ENCODE peak calls at places on chromosomes 7 and 10, in five cellular contexts. U is SK-N-SH, I is HCT116, X is HepG2, H is A549. W is an unnamed sample.

GRCh38 chr7:55344840-55345239 is 20.3 kb upstream of the LANCL2 start:
- DNase-seq in U (no peak), I (no peak), X (no peak), H (no peak), W (no peak)

GRCh38 chr7:1123721-1124120 is 35.8 kb downstream of the GPER1 start:
- DNase-seq in U (peak), I (no peak), X (peak), H (peak), W (no peak)

GRCh38 chr10:19466709-19467108 is 349.5 kb upstream of the PLXDC2 start:
- DNase-seq in U (no peak), I (no peak), X (no peak), H (no peak), W (no peak)

GRCh38 chr10:78830062-78830974 is 238.4 kb upstream of the ZMIZ1 start:
- DNase-seq in U (no peak), I (no peak), X (no peak), H (peak), W (no peak)

GRCh38 chr10:48611133-48611532 is 6.3 kb upstream of the ARHGAP22 start:
- DNase-seq in U (no peak), I (no peak), X (no peak), H (no peak), W (no peak)

GRCh38 chr7:149717481-149717880 is 55.9 kb downstream of the ZNF467 start:
- DNase-seq in U (no peak), I (no peak), X (no peak), H (no peak), W (no peak)

GRCh38 chr10:77629775-77630565 is 7.6 kb downstream of the KCNMA1 start:
- DNase-seq in U (no peak), I (no peak), X (no peak), H (no peak), W (no peak)

GRCh38 chr10:124006526-124006925 is 86.9 kb downstream of the CHST15 start:
- DNase-seq in U (no peak), I (no peak), X (no peak), H (no peak), W (no peak)

GRCh38 chr10:109895095-109895818 is 28.1 kb downstream of the XPNPEP1 start:
- DNase-seq in U (no peak), I (no peak), X (no peak), H (no peak), W (no peak)

GRCh38 chr10:132066812-132067211 is 1.1 kb downstream of the JAKMIP3 start:
- DNase-seq in U (no peak), I (no peak), X (no peak), H (no peak), W (no peak)

GRCh38 chr10:69847883-69848282 is 46.2 kb downstream of the COL13A1 start:
- DNase-seq in U (no peak), I (no peak), X (no peak), H (no peak), W (no peak)

GRCh38 chr7:37719077-37719476 is 35.5 kb downstream of the GPR141 start:
- DNase-seq in U (no peak), I (no peak), X (no peak), H (no peak), W (no peak)

GRCh38 chr10:109429956-109430760 is 493.2 kb downstream of the XPNPEP1 start:
- DNase-seq in U (no peak), I (no peak), X (no peak), H (no peak), W (no peak)

GRCh38 chr10:105542401-105542800 is 901.3 kb downstream of the SORCS3 start:
- DNase-seq in U (no peak), I (no peak), X (no peak), H (no peak), W (no peak)

GRCh38 chr7:92404170-92404614 is 43.1 kb upstream of the GATAD1 start:
- DNase-seq in U (no peak), I (no peak), X (no peak), H (no peak), W (no peak)

GRCh38 chr10:8591619-8592018 is 537.1 kb downstream of the GATA3 start:
- DNase-seq in U (no peak), I (no peak), X (no peak), H (no peak), W (no peak)

GRCh38 chr10:128927821-128928220 is 539.2 kb upstream of the MGMT start:
- DNase-seq in U (no peak), I (no peak), X (no peak), H (no peak), W (no peak)

GRCh38 chr10:12644380-12645144 is 295.2 kb downstream of the CAMK1D start:
- DNase-seq in U (no peak), I (no peak), X (no peak), H (no peak), W (no peak)

GRCh38 chr7:122675621-122676020 is 23.3 kb downstream of the RNF133 start:
- DNase-seq in U (no peak), I (no peak), X (no peak), H (no peak), W (no peak)

GRCh38 chr10:12797471-12798262 is 203.8 kb downstream of the CCDC3 start:
- DNase-seq in U (no peak), I (no peak), X (no peak), H (no peak), W (no peak)

GRCh38 chr7:74627699-74628411 is 29.7 kb upstream of the GTF2I start:
- DNase-seq in U (peak), I (no peak), X (peak), H (no peak), W (no peak)

GRCh38 chr7:140898794-140899548 is 25.8 kb downstream of the BRAF start:
- DNase-seq in U (no peak), I (no peak), X (no peak), H (no peak), W (no peak)

GRCh38 chr7:105934577-105935185 is 28.4 kb upstream of the CDHR3 start:
- DNase-seq in U (peak), I (peak), X (peak), H (peak), W (no peak)

GRCh38 chr7:80922254-80923049 is 3.6 kb upstream of the SEMA3C start:
- DNase-seq in U (no peak), I (no peak), X (no peak), H (no peak), W (no peak)

GRCh38 chr10:121681982-121682687 is 83.9 kb upstream of the FGFR2 start:
- DNase-seq in U (no peak), I (no peak), X (no peak), H (no peak), W (no peak)

GRCh38 chr10:50510517-50511473 is 113.0 kb downstream of the SGMS1 start:
- DNase-seq in U (no peak), I (no peak), X (no peak), H (no peak), W (no peak)

GRCh38 chr10:31927597-31928530 is 767 bp downstream of the ARHGAP12 start:
- DNase-seq in U (peak), I (no peak), X (peak), H (peak), W (no peak)

GRCh38 chr10:114905450-114905849 is 32.5 kb upstream of the TRUB1 start:
- DNase-seq in U (no peak), I (peak), X (peak), H (peak), W (no peak)

GRCh38 chr7:135678612-135679575 is 16.6 kb downstream of the STMP1 start:
- DNase-seq in U (no peak), I (no peak), X (no peak), H (no peak), W (no peak)

DNA sequence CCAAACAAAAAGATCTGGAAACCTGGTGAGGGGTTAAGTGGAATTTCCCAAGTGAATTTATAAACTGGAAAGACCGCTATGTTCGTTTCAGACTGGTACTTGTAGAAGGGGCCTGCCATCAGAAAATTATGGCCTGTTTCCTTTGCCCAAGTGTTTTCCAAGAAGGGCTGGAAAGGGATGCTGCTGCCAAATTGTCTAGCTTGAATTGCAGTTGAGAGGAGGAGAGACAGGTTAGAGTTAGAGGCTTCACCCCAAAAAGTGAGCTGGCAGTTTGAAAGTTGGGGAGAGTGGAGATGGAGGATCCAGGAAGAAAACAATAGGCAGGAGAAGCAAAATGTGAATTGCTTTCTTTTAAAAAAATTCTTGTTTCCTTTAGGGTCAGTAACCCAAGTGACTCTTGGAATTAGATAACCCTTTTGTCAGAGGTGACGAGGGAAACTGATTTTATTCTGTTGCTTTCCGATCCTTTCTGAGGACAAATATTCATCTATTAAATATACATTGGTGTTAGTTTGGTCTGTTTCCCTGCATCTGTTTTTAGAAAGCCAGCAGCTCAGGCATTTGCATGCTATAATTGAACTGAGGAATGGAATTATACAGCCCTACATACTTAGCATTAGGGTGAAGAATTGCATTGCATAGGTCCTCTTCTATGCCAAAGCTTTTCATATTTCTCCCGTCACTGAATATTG is 82.6 kb upstream of the PRR15 start:
- DNase-seq in U (no peak), I (no peak), X (no peak), H (no peak), W (no peak)
- TF ChIP-seq REST in U (no peak), I (no peak), X (no peak), H (no peak), W (no peak)

DNA sequence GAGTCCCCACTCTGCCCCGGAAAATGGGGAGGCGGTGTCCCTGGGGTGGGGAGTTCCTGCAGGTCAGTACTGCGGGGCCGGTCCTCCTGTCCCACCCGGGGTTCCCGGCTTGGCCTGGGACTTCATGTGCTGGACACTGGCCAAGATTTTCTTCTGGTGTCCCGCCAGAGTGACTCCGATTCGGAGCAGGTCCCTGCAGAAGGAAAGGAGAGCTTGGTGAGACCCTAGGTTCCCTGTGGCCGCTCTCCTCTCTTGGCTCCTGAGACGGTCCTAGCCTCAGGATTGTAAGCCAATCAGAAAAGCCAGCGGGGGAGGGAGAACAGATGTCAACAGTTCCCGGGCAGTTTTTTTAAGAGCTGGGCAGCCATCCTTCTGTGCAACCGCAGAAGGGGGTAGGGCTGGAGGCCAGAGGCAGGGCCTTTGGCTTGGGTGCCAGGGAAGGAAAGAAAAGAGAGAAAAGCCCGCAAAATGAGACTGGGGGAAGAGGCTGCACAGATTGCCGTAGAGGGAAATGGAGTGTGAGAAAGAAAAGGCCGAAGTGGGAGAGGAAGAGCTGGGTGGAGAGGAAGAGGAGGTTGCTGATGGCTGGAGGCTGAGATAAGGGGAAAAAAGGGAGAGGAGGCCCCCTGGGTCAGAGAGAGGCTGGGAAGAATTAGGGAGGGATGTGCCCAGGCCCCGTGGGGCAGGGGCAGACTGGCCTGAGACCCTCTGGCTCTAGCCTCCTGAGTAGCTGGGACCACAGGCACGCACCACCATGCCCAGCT is 23.7 kb downstream of the EPHB4 start:
- DNase-seq in U (peak), I (no peak), X (peak), H (peak), W (no peak)
- TF ChIP-seq REST in U (no peak), I (no peak), X (no peak), H (no peak), W (no peak)

DNA sequence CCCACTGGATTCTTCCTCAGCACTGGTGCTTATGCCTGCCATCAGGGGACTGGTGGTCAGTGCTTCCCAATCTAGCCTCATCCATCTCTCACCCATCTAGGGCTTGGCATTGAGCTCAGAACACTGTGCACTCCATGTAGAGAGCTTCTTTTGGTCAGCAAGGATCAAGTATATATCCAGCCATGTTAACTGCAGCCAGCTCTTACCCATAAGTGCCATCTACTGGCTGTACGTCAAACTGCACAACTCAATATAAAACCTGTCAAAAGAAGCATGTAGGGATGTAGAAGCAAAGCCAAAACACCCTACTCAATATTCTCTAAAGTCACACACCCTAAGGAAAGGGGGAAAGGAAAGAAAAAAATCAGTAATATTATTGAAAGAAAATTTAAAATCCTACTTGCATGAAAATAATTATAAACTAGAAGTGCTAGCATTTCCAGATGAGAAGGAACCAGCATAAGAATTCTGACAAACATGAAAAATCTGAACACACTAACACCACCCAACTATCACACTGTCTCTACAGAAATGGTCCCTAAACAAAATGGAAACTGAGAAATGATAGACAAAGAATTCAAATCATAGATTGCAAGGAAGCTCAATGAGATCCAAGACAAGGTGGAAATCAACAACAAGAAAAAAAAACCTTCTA is 531.1 kb upstream of the STEAP1 start:
- DNase-seq in U (peak), I (peak), X (peak), H (peak), W (peak)
- TF ChIP-seq REST in U (no peak), I (no peak), X (no peak), H (no peak), W (no peak)

DNA sequence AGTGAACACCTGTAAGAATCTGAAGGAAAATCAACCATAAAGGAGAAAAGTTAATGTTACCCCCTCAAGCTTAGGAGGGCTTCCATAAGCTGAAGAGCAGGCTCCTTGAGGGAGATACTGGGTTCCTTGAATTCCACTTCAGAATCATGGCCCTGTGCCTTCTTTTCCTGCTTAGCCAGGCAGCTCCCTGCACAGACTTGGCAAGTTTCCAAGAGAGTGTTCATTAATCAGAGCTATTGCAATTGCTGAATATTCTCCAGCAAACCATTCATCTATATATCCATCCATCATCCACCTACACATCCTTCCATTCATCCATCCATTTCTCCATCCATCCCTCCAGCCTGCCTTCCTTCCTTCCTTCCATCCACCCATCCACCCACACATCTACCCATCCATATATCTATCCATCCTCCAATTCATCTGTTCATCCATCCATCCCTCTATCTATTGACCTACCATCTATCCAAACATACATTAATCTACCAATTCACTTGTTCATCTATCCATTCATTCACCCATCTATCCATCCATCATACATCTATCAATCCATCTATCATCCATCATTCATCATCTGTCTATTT is 574.4 kb downstream of the PTPRN2 start:
- DNase-seq in U (no peak), I (no peak), X (no peak), H (no peak), W (no peak)
- TF ChIP-seq REST in U (no peak), I (no peak), X (no peak), H (no peak), W (no peak)

GRCh38 chr7:27762062-27762461 is 22.1 kb downstream of the TAX1BP1 start:
- DNase-seq in U (no peak), I (no peak), X (no peak), H (no peak), W (no peak)

GRCh38 chr7:27771111-27771510 is 31.1 kb downstream of the TAX1BP1 start:
- DNase-seq in U (no peak), I (peak), X (no peak), H (no peak), W (no peak)

GRCh38 chr7:27765856-27766255 is 25.9 kb downstream of the TAX1BP1 start:
- DNase-seq in U (no peak), I (no peak), X (no peak), H (no peak), W (no peak)

GRCh38 chr7:27764109-27764508 is 24.1 kb downstream of the TAX1BP1 start:
- DNase-seq in U (no peak), I (no peak), X (no peak), H (peak), W (no peak)

GRCh38 chr7:27767374-27767773 is 27.4 kb downstream of the TAX1BP1 start:
- DNase-seq in U (no peak), I (no peak), X (no peak), H (peak), W (no peak)
- TF ChIP-seq REST in U (no peak), I (no peak), X (no peak), H (no peak), W (no peak)

GRCh38 chr7:134186801-134187200 is 59.7 kb downstream of the LRGUK start:
- DNase-seq in U (no peak), I (no peak), X (no peak), H (no peak), W (no peak)
- TF ChIP-seq REST in U (no peak), I (no peak), X (no peak), H (no peak), W (no peak)

GRCh38 chr7:61576-62360 is 130.6 kb upstream of the FAM20C start:
- DNase-seq in U (no peak), I (no peak), X (no peak), H (no peak), W (no peak)
- TF ChIP-seq REST in U (no peak), I (no peak), X (no peak), H (no peak), W (no peak)

DNA sequence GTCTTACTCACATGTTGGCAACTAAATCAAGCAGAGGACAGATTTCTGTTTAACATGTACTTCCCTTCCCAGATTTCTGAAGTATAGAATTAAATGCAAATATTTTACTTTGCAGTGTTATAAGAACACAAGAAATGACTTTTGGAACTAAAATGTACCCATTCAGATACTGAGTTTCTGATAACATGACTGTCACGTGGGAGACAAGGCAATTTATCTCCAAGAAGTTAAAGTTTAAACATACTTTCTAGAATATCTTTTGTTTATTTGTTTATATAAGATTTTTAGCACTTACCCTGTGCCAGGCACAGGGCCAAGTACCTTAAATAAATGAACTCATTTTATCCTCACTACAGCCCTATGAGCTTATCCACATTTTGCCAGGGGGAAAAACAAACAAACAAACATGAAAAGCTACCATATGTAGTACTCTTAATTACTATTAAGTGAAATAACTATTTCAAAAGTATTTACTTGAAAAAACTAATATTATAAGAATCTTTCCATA is 807.1 kb upstream of the KCND2 start:
- DNase-seq in U (no peak), I (no peak), X (no peak), H (no peak), W (no peak)
- TF ChIP-seq REST in U (no peak), I (no peak), X (no peak), H (no peak), W (no peak)

DNA sequence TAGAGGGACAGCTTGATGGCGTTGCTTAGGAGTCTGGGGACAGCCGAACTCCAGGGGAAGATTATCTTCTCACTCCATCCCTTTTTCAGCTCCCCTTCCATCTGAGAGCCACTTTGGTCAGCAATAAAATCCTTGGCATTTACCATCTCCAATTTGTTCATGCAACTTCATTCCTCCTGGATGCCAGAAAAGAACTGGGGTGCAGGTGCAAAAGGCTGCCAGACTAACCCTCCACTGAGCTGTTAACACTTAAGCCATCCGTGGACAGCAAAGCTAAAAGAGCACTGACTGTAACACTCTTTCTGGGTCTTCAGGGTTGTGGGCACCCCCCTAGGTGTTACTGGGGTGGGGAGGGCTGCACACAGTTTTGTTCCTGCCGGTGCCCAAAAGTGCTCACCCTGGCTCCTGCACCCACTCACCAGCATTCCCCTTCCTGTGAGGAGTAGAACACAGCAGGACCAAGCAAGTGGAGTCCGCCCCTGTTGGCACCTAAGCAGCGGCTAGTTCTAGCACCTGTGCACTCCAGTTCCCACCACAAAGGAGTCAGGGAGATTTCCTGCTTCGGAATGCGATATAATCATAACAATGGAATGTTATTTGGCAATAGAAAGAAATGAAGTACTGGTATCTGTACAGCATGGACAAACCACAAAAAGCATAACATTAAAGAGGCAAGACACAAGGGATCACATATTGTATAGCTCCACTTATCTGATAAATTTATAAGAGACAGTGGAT is 95.0 kb downstream of the NPY start:
- DNase-seq in U (no peak), I (peak), X (no peak), H (peak), W (no peak)
- TF ChIP-seq REST in U (no peak), I (no peak), X (no peak), H (no peak), W (no peak)

W was measured in Panc1.